ENCODE peak calls at places on chromosomes 7 and 10, in eight cellular contexts. A is heart right ventricle, P is astrocyte, B is HCT116, N is cardiac muscle cell, U is endodermal cell, R is A549, I is DND-41. W is an unnamed sample.
A peak's percentile ranks its signal among the peaks of the same experiment; 100 is the strongest.

GRCh38 chr10:91210435-91210834 is 10.0 kb upstream of the PCGF5 start:
- DNase-seq in A (no peak), P (no peak), B (no peak), N (no peak), U (no peak), R (no peak), I (peak; percentile 53), W (no peak)

GRCh38 chr7:47304727-47305719 is 276.9 kb downstream of the TNS3 start:
- DNase-seq in A (no peak), P (no peak), B (no peak), N (no peak), U (peak; percentile 51), R (no peak), I (no peak), W (no peak)

GRCh38 chr7:103593691-103594090 is 147.7 kb upstream of the SLC26A5 start:
- DNase-seq in A (no peak), P (peak; percentile 8), B (no peak), N (no peak), U (no peak), R (no peak), I (no peak), W (no peak)

GRCh38 chr10:54282012-54282411 is 519.0 kb downstream of the PCDH15 start:
- DNase-seq in A (no peak), P (no peak), B (no peak), N (no peak), U (no peak), R (no peak), I (no peak), W (no peak)

GRCh38 chr7:123601530-123601929 is at the start of gene ASB15:
- DNase-seq in A (no peak), P (no peak), B (no peak), N (no peak), U (no peak), R (no peak), I (no peak), W (no peak)

GRCh38 chr10:12113627-12114026 is 15.8 kb upstream of the SEC61A2 start:
- DNase-seq in A (no peak), P (no peak), B (no peak), N (no peak), U (no peak), R (no peak), I (no peak), W (no peak)

GRCh38 chr10:93471110-93471651 is 11.0 kb downstream of the MYOF start:
- DNase-seq in A (no peak), P (peak; percentile 97), B (peak; percentile 95), N (no peak), U (no peak), R (peak; percentile 88), I (no peak), W (no peak)

GRCh38 chr7:100773491-100773890 is 40.1 kb downstream of the ZAN start:
- DNase-seq in A (no peak), P (no peak), B (no peak), N (no peak), U (no peak), R (no peak), I (no peak), W (no peak)

GRCh38 chr7:11625669-11626068 is 206.3 kb downstream of the THSD7A start:
- DNase-seq in A (no peak), P (peak; percentile 17), B (no peak), N (no peak), U (peak; percentile 50), R (no peak), I (no peak), W (no peak)

DNA sequence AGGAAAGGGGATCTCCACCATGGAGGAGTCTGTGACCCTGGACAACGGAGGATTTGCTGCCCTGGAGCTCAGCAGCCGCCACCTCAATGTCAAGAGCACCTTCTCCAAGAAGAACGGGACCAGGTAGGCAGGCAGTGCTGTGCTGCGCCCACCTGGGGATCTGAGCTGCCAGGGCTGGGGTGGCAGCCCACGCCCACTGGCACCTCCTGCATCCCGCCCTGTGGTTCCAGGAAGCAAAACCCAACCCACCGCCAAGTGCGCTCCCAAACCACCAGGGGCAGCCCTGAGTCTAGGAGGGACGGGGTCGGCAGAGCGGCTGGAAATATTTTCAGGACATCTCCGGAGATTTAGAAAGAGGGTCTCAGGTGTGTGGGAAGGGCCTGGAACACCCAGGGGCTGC is 440.3 kb upstream of the FOXK1 start:
- DNase-seq in A (no peak), P (no peak), B (peak; percentile 4), N (no peak), U (peak; percentile 85), R (no peak), I (no peak), W (no peak)
- H3K9me3 ChIP-seq in A (peaks cover 5% of the 10 kb centered on the region), P (peaks cover 2% of the 10 kb centered on the region), B (no peaks in the 10 kb centered on the region), N (no peaks in the 10 kb centered on the region), U (no peaks in the 10 kb centered on the region), R (no peaks in the 10 kb centered on the region), I (peaks cover 3% of the 10 kb centered on the region), W (no peaks in the 10 kb centered on the region)

GRCh38 chr10:13970967-13971353 is 359.8 kb downstream of the FRMD4A start:
- DNase-seq in A (no peak), P (no peak), B (no peak), N (no peak), U (no peak), R (no peak), I (no peak), W (no peak)

GRCh38 chr10:13973742-13974141 is 357.0 kb downstream of the FRMD4A start:
- DNase-seq in A (no peak), P (no peak), B (no peak), N (no peak), U (no peak), R (no peak), I (no peak), W (no peak)

GRCh38 chr10:13970231-13970966 is 360.3 kb downstream of the FRMD4A start:
- DNase-seq in A (no peak), P (no peak), B (no peak), N (no peak), U (no peak), R (no peak), I (no peak), W (no peak)

GRCh38 chr10:13971586-13972475 is 358.9 kb downstream of the FRMD4A start:
- DNase-seq in A (no peak), P (peak; percentile 94), B (no peak), N (peak; percentile 30), U (peak; percentile 71), R (no peak), I (no peak), W (no peak)

DNA sequence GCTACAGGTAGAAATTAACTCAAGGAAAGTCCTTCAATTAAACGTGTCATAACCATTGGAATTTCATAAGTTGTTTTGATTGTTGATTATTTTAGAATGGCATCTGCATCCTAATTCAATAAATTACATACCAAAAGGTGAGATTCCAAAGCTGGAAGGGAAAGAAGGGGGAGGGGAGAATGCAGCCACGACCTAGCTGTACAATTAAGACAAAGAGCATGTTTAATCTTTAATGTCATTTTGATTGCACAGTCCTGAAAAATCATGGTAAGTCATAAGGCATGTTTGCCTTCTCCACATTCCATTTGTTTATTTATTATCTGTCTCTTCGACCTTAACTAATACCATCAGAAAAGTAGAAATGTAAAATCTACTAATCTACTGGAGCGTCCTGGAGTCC is 358.1 kb downstream of the FRMD4A start:
- DNase-seq in A (no peak), P (no peak), B (no peak), N (no peak), U (no peak), R (no peak), I (no peak), W (no peak)
- H3K4me3 ChIP-seq in A (no peak overlapping the region), P (no peak overlapping the region), B (no peak overlapping the region), N (no peak overlapping the region), U (no peak overlapping the region), R (no peak overlapping the region), I (no peak overlapping the region), W (no peak overlapping the region)

GRCh38 chr7:110870926-110871325 is 220.0 kb upstream of the LRRN3 start:
- DNase-seq in A (no peak), P (no peak), B (no peak), N (peak; percentile 2), U (no peak), R (no peak), I (no peak), W (no peak)
- H3K9me3 ChIP-seq in A (no peaks in the 10 kb centered on the region), P (no peaks in the 10 kb centered on the region), B (no peaks in the 10 kb centered on the region), N (no peaks in the 10 kb centered on the region), U (no peaks in the 10 kb centered on the region), R (no peaks in the 10 kb centered on the region), I (peaks cover 4% of the 10 kb centered on the region), W (no peaks in the 10 kb centered on the region)

GRCh38 chr10:69262249-69262864 is 15.9 kb upstream of the HK1 start:
- DNase-seq in A (no peak), P (no peak), B (no peak), N (no peak), U (no peak), R (no peak), I (no peak), W (peak; percentile 61)
- H3K4me3 ChIP-seq in A (no peak overlapping the region), P (no peak overlapping the region), B (no peak overlapping the region), N (no peak overlapping the region), U (no peak overlapping the region), R (no peak overlapping the region), I (no peak overlapping the region), W (no peak overlapping the region)

DNA sequence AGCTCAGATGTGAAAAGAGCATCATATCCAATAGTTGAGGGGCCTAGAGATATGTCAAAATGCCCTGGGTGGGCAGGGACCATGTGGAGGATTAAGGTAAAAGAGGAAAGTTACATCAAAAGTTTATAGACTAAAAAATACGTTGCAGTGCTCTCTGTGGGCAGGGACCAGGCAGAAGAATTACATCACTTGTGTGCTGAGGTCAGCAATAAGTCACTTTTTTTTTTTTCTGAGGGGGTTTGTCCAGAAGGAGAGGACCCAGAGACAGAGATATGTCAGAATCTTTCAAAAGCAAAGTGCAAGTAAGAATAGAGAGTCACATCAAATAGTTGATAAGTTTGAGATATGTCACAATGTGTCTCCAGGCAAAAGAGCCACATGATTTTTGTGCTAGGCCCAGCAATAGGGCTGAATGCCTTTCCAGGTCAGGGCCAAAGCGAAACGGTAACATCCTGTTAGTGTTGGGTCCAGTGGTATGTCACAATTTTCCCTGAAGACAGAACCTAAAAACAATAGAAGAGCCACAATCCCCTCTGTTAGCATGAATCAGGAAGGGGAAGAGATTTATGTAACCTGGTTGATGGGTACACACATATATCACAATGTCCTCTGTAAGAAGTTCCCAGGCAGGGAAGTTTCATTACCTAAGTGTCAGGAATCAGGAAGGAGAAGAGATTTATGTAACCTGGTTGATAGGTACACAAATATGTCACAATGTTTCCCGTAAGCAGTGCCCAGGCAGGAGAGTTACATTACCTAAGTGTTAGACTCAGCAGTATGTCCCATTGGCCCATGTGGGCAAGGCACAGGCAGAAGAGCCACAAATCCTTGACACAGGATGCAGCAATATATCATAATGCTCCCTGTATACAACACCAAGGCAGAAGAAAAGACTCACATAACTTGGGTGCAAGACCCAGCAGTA is 28.1 kb upstream of the ZNF107 start:
- DNase-seq in A (no peak), P (no peak), B (no peak), N (no peak), U (no peak), R (no peak), I (no peak), W (no peak)
- H3K9me3 ChIP-seq in A (no peaks in the 10 kb centered on the region), P (peaks cover 3% of the 10 kb centered on the region), B (no peaks in the 10 kb centered on the region), N (peaks cover 4% of the 10 kb centered on the region), U (peaks cover 48% of the 10 kb centered on the region), R (peaks cover 16% of the 10 kb centered on the region), I (no peaks in the 10 kb centered on the region), W (no peaks in the 10 kb centered on the region)